ENCODE peak calls at places on chromosomes 6 and 20, in five cellular contexts. One of them, this sample, is unnamed.

GRCh38 chr6:122548281-122548680 is 61.9 kb upstream of the PKIB start:
- DNase-seq in SK-N-SH: no peak
- DNase-seq in HepG2: no peak
- DNase-seq in GM23338: no peak
- DNase-seq in K562: no peak
- DNase-seq in this sample: no peak

GRCh38 chr6:82841309-82841708 is 224.3 kb downstream of the UBE3D start:
- DNase-seq in SK-N-SH: no peak
- DNase-seq in HepG2: no peak
- DNase-seq in GM23338: peak; percentile 21
- DNase-seq in K562: no peak
- DNase-seq in this sample: no peak

GRCh38 chr6:3664641-3665041 is 86.9 kb downstream of the PXDC1 start:
- DNase-seq in SK-N-SH: no peak
- DNase-seq in HepG2: no peak
- DNase-seq in GM23338: peak; percentile 6
- DNase-seq in K562: no peak
- DNase-seq in this sample: no peak

GRCh38 chr6:166567107-166567506 is 19.4 kb downstream of the RAMACL start:
- DNase-seq in SK-N-SH: no peak
- DNase-seq in HepG2: no peak
- DNase-seq in GM23338: no peak
- DNase-seq in K562: no peak
- DNase-seq in this sample: no peak

GRCh38 chr6:97668716-97669115 is 385.7 kb upstream of the MMS22L start:
- DNase-seq in SK-N-SH: no peak
- DNase-seq in HepG2: no peak
- DNase-seq in GM23338: peak; percentile 37
- DNase-seq in K562: no peak
- DNase-seq in this sample: no peak

GRCh38 chr6:36595168-36595818 is 1.1 kb downstream of the SRSF3 start:
- DNase-seq in SK-N-SH: peak; percentile 43
- DNase-seq in HepG2: peak; percentile 52
- DNase-seq in GM23338: peak; percentile 51
- DNase-seq in K562: peak; percentile 66
- DNase-seq in this sample: no peak

GRCh38 chr6:5094327-5094726 is 9.2 kb downstream of the PPP1R3G start:
- DNase-seq in SK-N-SH: no peak
- DNase-seq in HepG2: no peak
- DNase-seq in GM23338: no peak
- DNase-seq in K562: no peak
- DNase-seq in this sample: no peak

GRCh38 chr6:159966339-159966738 is 2.5 kb upstream of the IGF2R start:
- DNase-seq in SK-N-SH: no peak
- DNase-seq in HepG2: no peak
- DNase-seq in GM23338: no peak
- DNase-seq in K562: peak; percentile 40
- DNase-seq in this sample: peak; percentile 77

GRCh38 chr20:58453391-58453790 is 61.8 kb downstream of the APCDD1L start:
- DNase-seq in SK-N-SH: no peak
- DNase-seq in HepG2: no peak
- DNase-seq in GM23338: no peak
- DNase-seq in K562: no peak
- DNase-seq in this sample: no peak

GRCh38 chr6:117498159-117498558 is 15.7 kb downstream of the DCBLD1 start:
- DNase-seq in SK-N-SH: no peak
- DNase-seq in HepG2: no peak
- DNase-seq in GM23338: no peak
- DNase-seq in K562: no peak
- DNase-seq in this sample: no peak

GRCh38 chr6:117495425-117495824 is 13.0 kb downstream of the DCBLD1 start:
- DNase-seq in SK-N-SH: no peak
- DNase-seq in HepG2: no peak
- DNase-seq in GM23338: no peak
- DNase-seq in K562: no peak
- DNase-seq in this sample: no peak

GRCh38 chr6:117495873-117496272 is 13.4 kb downstream of the DCBLD1 start:
- DNase-seq in SK-N-SH: no peak
- DNase-seq in HepG2: no peak
- DNase-seq in GM23338: no peak
- DNase-seq in K562: no peak
- DNase-seq in this sample: no peak

GRCh38 chr6:117497237-117497636 is 14.8 kb downstream of the DCBLD1 start:
- DNase-seq in SK-N-SH: no peak
- DNase-seq in HepG2: no peak
- DNase-seq in GM23338: no peak
- DNase-seq in K562: no peak
- DNase-seq in this sample: no peak

GRCh38 chr6:117496383-117496990 is 14.0 kb downstream of the DCBLD1 start:
- DNase-seq in SK-N-SH: no peak
- DNase-seq in HepG2: no peak
- DNase-seq in GM23338: no peak
- DNase-seq in K562: no peak
- DNase-seq in this sample: no peak
- TF ChIP-seq REST in SK-N-SH: no peak
- TF ChIP-seq REST in HepG2: no peak
- TF ChIP-seq REST in GM23338: no peak
- TF ChIP-seq REST in K562: no peak
- TF ChIP-seq REST in this sample: no peak

GRCh38 chr20:5143856-5144255 is 17.0 kb downstream of the CDS2 start:
- DNase-seq in SK-N-SH: no peak
- DNase-seq in HepG2: no peak
- DNase-seq in GM23338: no peak
- DNase-seq in K562: no peak
- DNase-seq in this sample: no peak
- H3K27ac ChIP-seq in SK-N-SH: no peak overlapping the region
- H3K27ac ChIP-seq in HepG2: no peak overlapping the region
- H3K27ac ChIP-seq in GM23338: no peak overlapping the region
- H3K27ac ChIP-seq in K562: no peak overlapping the region
- H3K27ac ChIP-seq in this sample: no peak overlapping the region

DNA sequence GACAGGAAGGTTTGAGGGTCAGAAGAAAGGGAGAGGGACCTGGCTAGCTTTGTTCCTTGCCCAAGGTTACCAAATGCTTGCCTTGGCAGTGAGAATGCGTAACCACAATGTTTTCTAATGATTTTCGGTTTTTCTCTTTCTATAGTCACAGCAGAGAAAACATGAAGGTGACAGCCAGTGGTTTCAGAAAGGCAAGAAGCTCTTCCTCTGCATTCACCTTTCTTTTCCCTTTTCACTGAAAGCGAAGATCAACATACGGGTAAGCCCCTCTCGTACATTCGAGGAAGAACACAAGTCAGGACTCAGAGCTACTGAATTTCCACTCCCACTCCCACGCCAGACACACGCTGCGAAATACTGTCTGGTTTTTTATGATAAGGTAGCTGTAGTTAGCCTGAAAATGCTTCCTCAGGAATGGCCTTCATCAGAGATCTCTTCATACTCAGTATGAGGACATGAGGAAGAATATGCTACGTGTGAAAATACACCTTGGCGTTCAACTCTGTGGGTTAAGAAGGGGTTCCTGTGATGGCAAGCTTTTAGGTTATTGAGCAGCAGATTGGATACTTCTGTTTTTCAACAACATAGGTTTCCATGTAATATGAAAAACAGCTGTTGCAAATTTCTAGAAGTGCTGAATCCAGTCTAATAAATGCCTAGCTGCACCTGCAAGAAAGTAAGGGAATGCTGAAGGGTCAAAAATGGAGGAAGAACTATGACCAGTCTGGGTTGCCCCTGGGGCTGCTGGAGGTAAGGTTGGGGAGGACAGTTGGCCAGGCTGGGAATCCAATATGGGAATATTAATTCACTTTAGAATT is 7.4 kb upstream of the CD83 start:
- DNase-seq in SK-N-SH: no peak
- DNase-seq in HepG2: no peak
- DNase-seq in GM23338: no peak
- DNase-seq in K562: peak; percentile 81
- DNase-seq in this sample: no peak
- TF ChIP-seq POLR2AphosphoS5 in SK-N-SH: no peak
- TF ChIP-seq POLR2AphosphoS5 in HepG2: no peak
- TF ChIP-seq POLR2AphosphoS5 in GM23338: no peak
- TF ChIP-seq POLR2AphosphoS5 in K562: peak; percentile 51
- TF ChIP-seq POLR2AphosphoS5 in this sample: no peak

GRCh38 chr6:11217360-11218076 is 14.9 kb downstream of the NEDD9 start:
- DNase-seq in SK-N-SH: no peak
- DNase-seq in HepG2: peak; percentile 79
- DNase-seq in GM23338: no peak
- DNase-seq in K562: no peak
- DNase-seq in this sample: no peak
- TF ChIP-seq REST in SK-N-SH: no peak
- TF ChIP-seq REST in HepG2: no peak
- TF ChIP-seq REST in GM23338: no peak
- TF ChIP-seq REST in K562: no peak
- TF ChIP-seq REST in this sample: no peak

DNA sequence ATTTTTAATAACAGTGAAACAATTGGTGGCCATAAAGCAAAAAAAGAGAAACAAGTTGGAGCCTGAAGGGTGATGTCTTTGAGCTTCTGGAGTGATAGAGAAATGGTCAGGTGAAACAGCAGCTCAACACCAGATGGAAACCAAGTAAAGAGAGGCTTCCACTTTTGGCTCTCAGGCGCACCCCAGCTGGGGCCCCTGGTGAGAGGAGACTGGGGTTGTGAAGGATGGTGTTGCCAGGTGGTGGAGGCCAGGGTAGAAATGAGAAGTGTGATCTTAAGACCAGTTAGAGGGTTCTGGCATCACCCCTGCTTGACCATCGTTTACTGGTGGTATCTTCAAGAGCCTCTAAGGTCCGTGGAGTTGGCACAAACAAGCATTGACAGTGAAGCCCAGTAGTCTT is 126.0 kb upstream of the AKIRIN2 start:
- DNase-seq in SK-N-SH: no peak
- DNase-seq in HepG2: no peak
- DNase-seq in GM23338: no peak
- DNase-seq in K562: no peak
- DNase-seq in this sample: no peak
- H3K27ac ChIP-seq in SK-N-SH: no peak overlapping the region
- H3K27ac ChIP-seq in HepG2: no peak overlapping the region
- H3K27ac ChIP-seq in GM23338: no peak overlapping the region
- H3K27ac ChIP-seq in K562: no peak overlapping the region
- H3K27ac ChIP-seq in this sample: no peak overlapping the region

GRCh38 chr6:34652263-34652662 is 44.3 kb downstream of the ILRUN start:
- DNase-seq in SK-N-SH: no peak
- DNase-seq in HepG2: no peak
- DNase-seq in GM23338: no peak
- DNase-seq in K562: no peak
- DNase-seq in this sample: no peak
- TF ChIP-seq POLR2AphosphoS5 in SK-N-SH: no peak
- TF ChIP-seq POLR2AphosphoS5 in HepG2: no peak
- TF ChIP-seq POLR2AphosphoS5 in GM23338: no peak
- TF ChIP-seq POLR2AphosphoS5 in K562: no peak
- TF ChIP-seq POLR2AphosphoS5 in this sample: no peak

GRCh38 chr6:44571510-44571909 is 184.0 kb downstream of the CDC5L start:
- DNase-seq in SK-N-SH: no peak
- DNase-seq in HepG2: no peak
- DNase-seq in GM23338: no peak
- DNase-seq in K562: no peak
- DNase-seq in this sample: no peak

GRCh38 chr6:44569131-44569530 is 181.6 kb downstream of the CDC5L start:
- DNase-seq in SK-N-SH: no peak
- DNase-seq in HepG2: no peak
- DNase-seq in GM23338: no peak
- DNase-seq in K562: no peak
- DNase-seq in this sample: no peak

GRCh38 chr6:44569931-44570385 is 182.5 kb downstream of the CDC5L start:
- DNase-seq in SK-N-SH: no peak
- DNase-seq in HepG2: no peak
- DNase-seq in GM23338: no peak
- DNase-seq in K562: no peak
- DNase-seq in this sample: peak; percentile 83

GRCh38 chr6:44575644-44576043 is 188.1 kb downstream of the CDC5L start:
- DNase-seq in SK-N-SH: no peak
- DNase-seq in HepG2: no peak
- DNase-seq in GM23338: no peak
- DNase-seq in K562: no peak
- DNase-seq in this sample: no peak

GRCh38 chr6:44572346-44572745 is 184.8 kb downstream of the CDC5L start:
- DNase-seq in SK-N-SH: no peak
- DNase-seq in HepG2: no peak
- DNase-seq in GM23338: no peak
- DNase-seq in K562: no peak
- DNase-seq in this sample: no peak
- TF ChIP-seq REST in SK-N-SH: no peak
- TF ChIP-seq REST in HepG2: no peak
- TF ChIP-seq REST in GM23338: no peak
- TF ChIP-seq REST in K562: no peak
- TF ChIP-seq REST in this sample: no peak

DNA sequence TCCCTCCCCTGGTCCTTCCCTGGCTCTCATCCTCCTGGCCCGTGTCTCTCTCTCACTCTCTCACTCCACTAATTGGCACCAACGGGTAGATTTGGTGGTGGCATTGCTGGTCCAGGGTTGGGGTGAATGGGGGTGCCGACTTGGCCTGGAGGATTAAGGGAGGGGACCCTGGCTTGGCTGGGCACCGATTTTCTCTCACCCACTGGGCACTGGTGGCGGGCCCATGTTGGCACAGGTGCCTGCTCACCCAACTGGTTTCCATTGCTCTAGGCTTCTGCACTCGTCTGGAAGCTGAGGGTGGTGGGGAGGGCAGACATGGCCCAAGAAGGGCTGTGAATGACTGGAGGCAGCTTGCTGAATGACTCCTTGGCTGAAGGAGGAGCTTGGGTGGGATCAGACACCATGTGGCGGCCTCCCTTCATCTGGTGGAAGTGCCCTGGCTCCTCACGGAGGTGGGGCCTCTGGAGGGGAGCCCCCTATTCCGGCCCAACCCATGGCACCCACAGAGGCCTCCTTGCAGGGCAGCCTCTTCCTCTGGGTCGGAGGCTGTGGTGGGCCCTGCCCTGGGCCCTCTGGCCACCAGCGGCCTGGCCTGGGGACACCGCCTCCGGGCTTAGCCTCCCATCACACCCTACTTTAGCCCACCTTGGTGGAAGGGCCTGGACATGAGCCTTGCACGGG is 11.0 kb downstream of the VEGFA start:
- DNase-seq in SK-N-SH: no peak
- DNase-seq in HepG2: no peak
- DNase-seq in GM23338: no peak
- DNase-seq in K562: no peak
- DNase-seq in this sample: no peak
- H3K27ac ChIP-seq in SK-N-SH: no peak overlapping the region
- H3K27ac ChIP-seq in HepG2: no peak overlapping the region
- H3K27ac ChIP-seq in GM23338: no peak overlapping the region
- H3K27ac ChIP-seq in K562: no peak overlapping the region
- H3K27ac ChIP-seq in this sample: no peak overlapping the region

This sample was measured in HL-60.